ENCODE peak calls at places on chromosomes 7 and 10, in six cellular contexts. O is OCI-LY7, G is psoas muscle, J is endothelial cell of umbilical vein, S is HFFc6, H is foreskin fibroblast. E is an unnamed sample.

GRCh38 chr7:65962033-65962432 is 20.0 kb downstream of the GUSB start:
- DNase-seq in O (no peak), G (no peak), J (no peak), S (no peak), H (no peak), E (no peak)

GRCh38 chr7:66748127-66748511 is 7.6 kb downstream of the RABGEF1 start:
- DNase-seq in O (no peak), G (no peak), J (no peak), S (peak; percentile 34), H (peak; percentile 74), E (no peak)

GRCh38 chr10:48655426-48656240 is 29.0 kb upstream of the WDFY4 start:
- DNase-seq in O (no peak), G (peak; percentile 84), J (peak; percentile 81), S (peak; percentile 68), H (peak; percentile 89), E (no peak)

GRCh38 chr10:77049896-77050295 is 587.7 kb downstream of the KCNMA1 start:
- DNase-seq in O (no peak), G (no peak), J (no peak), S (peak; percentile 23), H (peak; percentile 24), E (no peak)

GRCh38 chr10:51685768-51686167 is 13.6 kb downstream of the CSTF2T start:
- DNase-seq in O (no peak), G (no peak), J (no peak), S (no peak), H (peak; percentile 66), E (no peak)

GRCh38 chr10:123995082-123995460 is 98.3 kb downstream of the CHST15 start:
- DNase-seq in O (no peak), G (peak; percentile 44), J (peak; percentile 8), S (no peak), H (no peak), E (no peak)

GRCh38 chr7:156017916-156018700 is 205.8 kb upstream of the SHH start:
- DNase-seq in O (no peak), G (no peak), J (no peak), S (no peak), H (no peak), E (no peak)

GRCh38 chr10:118792501-118792900 is 37.7 kb upstream of the CACUL1 start:
- DNase-seq in O (no peak), G (no peak), J (no peak), S (peak; percentile 23), H (peak; percentile 39), E (no peak)

GRCh38 chr10:95364342-95364741 is 73.5 kb upstream of the PDLIM1 start:
- DNase-seq in O (no peak), G (no peak), J (no peak), S (no peak), H (no peak), E (no peak)

GRCh38 chr10:7756360-7756992 is 31.3 kb downstream of the KIN start:
- DNase-seq in O (peak; percentile 41), G (no peak), J (peak; percentile 52), S (peak; percentile 15), H (peak; percentile 16), E (no peak)

GRCh38 chr10:58436071-58436470 is 50.9 kb downstream of the TFAM start:
- DNase-seq in O (peak; percentile 7), G (no peak), J (peak; percentile 12), S (no peak), H (no peak), E (no peak)

GRCh38 chr10:89369142-89370105 is 8.4 kb upstream of the IFIT1B start:
- DNase-seq in O (peak; percentile 23), G (no peak), J (peak; percentile 61), S (no peak), H (peak; percentile 74), E (no peak)

DNA sequence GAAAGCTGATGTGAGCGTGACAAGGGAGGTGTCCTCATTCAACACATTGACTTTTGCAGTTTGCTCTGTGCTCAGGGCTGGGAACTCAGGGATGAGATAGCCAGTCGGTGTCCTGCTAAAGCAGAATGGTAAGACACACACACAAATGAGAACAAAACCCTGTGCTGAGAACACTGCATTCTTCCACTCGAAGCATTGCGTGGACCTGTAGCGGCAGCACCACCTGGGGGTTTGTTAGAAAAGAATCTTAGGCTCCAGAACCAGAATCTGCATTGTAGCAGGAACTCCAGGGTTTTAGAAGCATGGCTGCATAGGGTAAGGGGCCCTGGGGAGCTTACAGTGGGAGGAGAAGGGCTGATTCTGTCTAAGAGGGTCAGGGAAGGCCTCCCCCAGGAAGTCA is 21.5 kb upstream of the OGDHL start:
- DNase-seq in O (no peak), G (no peak), J (no peak), S (no peak), H (no peak), E (no peak)
- TF ChIP-seq CTCF in O (no peak), G (no peak), J (no peak), S (no peak), H (no peak), E (no peak)

GRCh38 chr7:80540841-80541240 is 29.0 kb upstream of the GNAT3 start:
- DNase-seq in O (no peak), G (no peak), J (no peak), S (no peak), H (no peak), E (no peak)

GRCh38 chr7:80532153-80532552 is 20.3 kb upstream of the GNAT3 start:
- DNase-seq in O (no peak), G (no peak), J (no peak), S (no peak), H (no peak), E (no peak)

GRCh38 chr7:80542398-80542797 is 30.5 kb upstream of the GNAT3 start:
- DNase-seq in O (no peak), G (no peak), J (peak; percentile 13), S (peak; percentile 99), H (peak; percentile 95), E (no peak)

GRCh38 chr7:80533287-80533686 is 21.4 kb upstream of the GNAT3 start:
- DNase-seq in O (no peak), G (no peak), J (no peak), S (peak; percentile 21), H (peak; percentile 69), E (no peak)

GRCh38 chr7:80537091-80537490 is 25.2 kb upstream of the GNAT3 start:
- DNase-seq in O (no peak), G (no peak), J (no peak), S (no peak), H (no peak), E (no peak)
- TF ChIP-seq CTCF in O (no peak), G (no peak), J (no peak), S (no peak), H (no peak), E (no peak)

GRCh38 chr10:128851281-128851680 is 615.8 kb upstream of the MGMT start:
- DNase-seq in O (no peak), G (no peak), J (no peak), S (no peak), H (no peak), E (no peak)
- TF ChIP-seq CTCF in O (no peak), G (no peak), J (no peak), S (no peak), H (no peak), E (no peak)

GRCh38 chr7:99949645-99950228 is 20.3 kb upstream of the GJC3 start:
- DNase-seq in O (peak; percentile 23), G (no peak), J (peak; percentile 56), S (peak; percentile 8), H (peak; percentile 40), E (no peak)
- TF ChIP-seq CTCF in O (peak; percentile 72), G (peak; percentile 31), J (peak; percentile 11), S (peak; percentile 67), H (peak; percentile 12), E (peak; percentile 49)

DNA sequence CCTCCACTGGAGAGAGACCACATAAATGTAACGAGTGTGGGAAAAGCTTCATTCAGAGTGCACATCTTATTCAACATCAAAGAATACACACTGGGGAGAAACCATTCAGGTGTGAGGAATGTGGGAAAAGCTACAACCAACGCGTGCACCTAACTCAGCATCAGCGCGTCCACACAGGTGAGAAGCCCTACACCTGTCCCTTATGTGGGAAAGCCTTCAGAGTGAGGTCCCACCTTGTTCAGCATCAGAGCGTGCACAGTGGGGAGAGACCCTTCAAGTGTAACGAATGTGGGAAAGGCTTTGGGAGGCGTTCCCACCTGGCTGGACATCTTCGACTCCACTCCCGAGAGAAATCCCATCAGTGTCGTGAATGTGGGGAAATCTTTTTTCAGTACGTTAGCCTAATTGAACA is 20.6 kb downstream of the FAM200A start:
- DNase-seq in O (no peak), G (no peak), J (no peak), S (peak; percentile 18), H (no peak), E (no peak)
- TF ChIP-seq CTCF in O (no peak), G (no peak), J (no peak), S (no peak), H (no peak), E (no peak)

DNA sequence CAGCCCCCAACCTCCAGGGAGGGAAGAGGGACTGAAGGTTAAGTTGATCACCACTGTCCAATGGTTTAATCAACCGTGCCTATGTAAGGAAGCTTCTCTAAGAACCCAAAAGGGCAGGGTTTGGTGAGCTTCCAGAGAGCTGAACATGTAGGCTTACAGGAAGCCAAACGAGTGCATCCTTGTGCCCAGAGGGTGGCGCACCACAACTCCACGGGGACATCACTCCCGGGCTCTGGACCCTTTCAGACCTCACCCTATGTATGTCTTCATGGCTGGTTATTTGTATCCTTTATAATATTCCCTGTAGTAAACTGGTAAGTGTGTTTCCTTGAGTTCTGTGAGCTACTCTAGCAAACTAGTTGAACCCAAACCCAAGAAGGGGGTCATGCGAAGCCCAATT is 11.5 kb upstream of the NFKB2 start:
- DNase-seq in O (no peak), G (no peak), J (no peak), S (no peak), H (peak; percentile 36), E (no peak)
- TF ChIP-seq CTCF in O (peak; percentile 57), G (no peak), J (no peak), S (peak; percentile 35), H (peak; percentile 28), E (peak; percentile 41)

GRCh38 chr10:28939352-28940157 is 262.2 kb downstream of the BAMBI start:
- DNase-seq in O (no peak), G (peak; percentile 69), J (no peak), S (no peak), H (no peak), E (peak; percentile 71)
- TF ChIP-seq CTCF in O (peak; percentile 46), G (peak; percentile 9), J (no peak), S (peak; percentile 42), H (no peak), E (peak; percentile 57)

GRCh38 chr10:2137549-2138174 is 400.3 kb upstream of the ADARB2 start:
- DNase-seq in O (peak; percentile 27), G (no peak), J (no peak), S (no peak), H (no peak), E (no peak)
- TF ChIP-seq CTCF in O (peak; percentile 75), G (no peak), J (no peak), S (no peak), H (no peak), E (peak; percentile 68)

GRCh38 chr7:115476666-115477065 is 553.9 kb downstream of the TFEC start:
- DNase-seq in O (no peak), G (no peak), J (no peak), S (no peak), H (peak; percentile 47), E (no peak)
- TF ChIP-seq CTCF in O (no peak), G (no peak), J (no peak), S (no peak), H (no peak), E (no peak)